ENCODE peak calls at places on chromosomes 6 and 20, in seven cellular contexts. U, X, Y, N, V, H and B are unnamed samples.

GRCh38 chr6:44338228-44339122 is 4.0 kb upstream of the SPATS1 start:
- DNase-seq in U (peak), X (peak), Y (peak), N (peak), V (peak), H (peak), B (peak)

GRCh38 chr6:143838395-143838794 is 4.7 kb upstream of the LTV1 start:
- DNase-seq in U (no peak), X (peak), Y (no peak), N (no peak), V (no peak), H (no peak), B (no peak)

GRCh38 chr6:15588966-15589634 is 73.7 kb downstream of the DTNBP1 start:
- DNase-seq in U (no peak), X (no peak), Y (peak), N (no peak), V (peak), H (no peak), B (no peak)

GRCh38 chr20:25310268-25310920 is 62.5 kb downstream of the PYGB start:
- DNase-seq in U (peak), X (peak), Y (peak), N (no peak), V (peak), H (no peak), B (no peak)

GRCh38 chr6:41011673-41012072 is 27.3 kb downstream of the UNC5CL start:
- DNase-seq in U (no peak), X (no peak), Y (no peak), N (no peak), V (no peak), H (no peak), B (no peak)

GRCh38 chr6:21413428-21413827 is 180.1 kb upstream of the SOX4 start:
- DNase-seq in U (no peak), X (no peak), Y (no peak), N (no peak), V (no peak), H (no peak), B (no peak)

GRCh38 chr6:84774174-84775158 is 10.1 kb upstream of the TBX18 start:
- DNase-seq in U (no peak), X (peak), Y (no peak), N (no peak), V (peak), H (peak), B (peak)

GRCh38 chr6:39850897-39851296 is 58.7 kb downstream of the DAAM2 start:
- DNase-seq in U (no peak), X (no peak), Y (no peak), N (no peak), V (peak), H (no peak), B (no peak)

GRCh38 chr20:57266251-57267157 is at the start of gene BMP7:
- DNase-seq in U (no peak), X (no peak), Y (no peak), N (peak), V (no peak), H (peak), B (peak)

GRCh38 chr6:155117266-155117665 is 122.2 kb downstream of the TIAM2 start:
- DNase-seq in U (no peak), X (no peak), Y (peak), N (no peak), V (peak), H (no peak), B (no peak)

GRCh38 chr6:164086326-164086887 is 671.9 kb downstream of the QKI start:
- DNase-seq in U (no peak), X (no peak), Y (no peak), N (no peak), V (no peak), H (no peak), B (no peak)

GRCh38 chr6:9252784-9253183 is 817.4 kb upstream of the SLC35B3 start:
- DNase-seq in U (no peak), X (no peak), Y (no peak), N (no peak), V (no peak), H (no peak), B (peak)

GRCh38 chr20:41159547-41159946 is 22.2 kb downstream of the PLCG1 start:
- DNase-seq in U (no peak), X (no peak), Y (no peak), N (no peak), V (no peak), H (no peak), B (no peak)

GRCh38 chr6:36358235-36358915 is 21.7 kb upstream of the BNIP5 start:
- DNase-seq in U (no peak), X (no peak), Y (peak), N (peak), V (peak), H (no peak), B (no peak)

GRCh38 chr20:60254901-60255411 is 296.7 kb downstream of the CDH26 start:
- DNase-seq in U (no peak), X (no peak), Y (peak), N (no peak), V (peak), H (no peak), B (no peak)

GRCh38 chr20:9344080-9344920 is 170.1 kb upstream of the LAMP5 start:
- DNase-seq in U (no peak), X (no peak), Y (no peak), N (no peak), V (peak), H (no peak), B (no peak)

GRCh38 chr6:148497256-148497655 is 154.6 kb downstream of the SASH1 start:
- DNase-seq in U (no peak), X (no peak), Y (peak), N (no peak), V (peak), H (no peak), B (no peak)